ENCODE peak calls at places on chromosomes 4 and X, in six cellular contexts. J, U, F, W, Z and V are unnamed samples.

GRCh38 chr4:46934731-46935130 is 25.7 kb upstream of the COX7B2 start:
- DNase-seq in U (no peak), W (no peak), Z (no peak), F (no peak), J (no peak), V (no peak)

GRCh38 chrX:118824173-118824782 is 654 bp downstream of the ZCCHC12 start:
- DNase-seq in Z (no peak), F (no peak), W (no peak), U (no peak), J (peak; percentile 39), V (no peak)

GRCh38 chrX:75113664-75114063 is 42.4 kb downstream of the ABCB7 start:
- DNase-seq in U (no peak), Z (no peak), F (no peak), W (no peak), J (no peak), V (no peak)

GRCh38 chrX:132737743-132738142 is 220.7 kb downstream of the HS6ST2 start:
- DNase-seq in F (no peak), Z (no peak), J (no peak), U (peak; percentile 65), W (no peak), V (no peak)

GRCh38 chrX:20046270-20046669 is 55.4 kb upstream of the BCLAF3 start:
- DNase-seq in F (no peak), J (no peak), U (no peak), W (no peak), Z (no peak), V (no peak)

GRCh38 chrX:136176399-136176825 is 29.1 kb downstream of the FHL1 start:
- DNase-seq in F (no peak), Z (no peak), J (no peak), W (no peak), U (peak; percentile 81), V (peak; percentile 64)

GRCh38 chr4:76692761-76693160 is 205.2 kb downstream of the SOWAHB start:
- DNase-seq in Z (no peak), J (no peak), U (no peak), W (no peak), F (no peak), V (no peak)

GRCh38 chrX:154051210-154051810 is 31.6 kb upstream of the IRAK1 start:
- DNase-seq in J (peak; percentile 66), Z (peak; percentile 12), W (peak; percentile 78), U (no peak), F (no peak), V (no peak)

GRCh38 chr4:188171551-188171950 is 32.3 kb downstream of the TRIML1 start:
- DNase-seq in Z (no peak), F (no peak), J (no peak), U (no peak), W (no peak), V (no peak)

GRCh38 chrX:24190500-24191156 is 41.1 kb downstream of the ZFX start:
- DNase-seq in W (no peak), Z (no peak), F (no peak), U (no peak), J (no peak), V (no peak)

GRCh38 chrX:65900850-65901844 is 138.7 kb downstream of the VSIG4 start:
- DNase-seq in W (no peak), U (no peak), J (no peak), Z (no peak), F (no peak), V (no peak)

GRCh38 chrX:41275661-41276609 is 58.0 kb upstream of the DDX3X start:
- DNase-seq in F (peak; percentile 83), J (peak; percentile 62), W (peak; percentile 55), U (no peak), Z (no peak), V (no peak)

GRCh38 chr4:114588305-114588704 is 10.3 kb upstream of the UGT8 start:
- DNase-seq in W (peak; percentile 55), U (no peak), Z (no peak), F (no peak), J (no peak), V (no peak)

GRCh38 chrX:39653656-39654055 is 444.1 kb downstream of the BCOR start:
- DNase-seq in W (no peak), J (peak; percentile 75), F (no peak), Z (no peak), U (no peak), V (no peak)

GRCh38 chr4:109072595-109072994 is 229.9 kb downstream of the COL25A1 start:
- DNase-seq in W (no peak), J (no peak), U (no peak), Z (no peak), F (no peak), V (no peak)

GRCh38 chr4:41427306-41427882 is 110.6 kb upstream of the LIMCH1 start:
- DNase-seq in U (no peak), F (no peak), Z (no peak), W (no peak), J (no peak), V (no peak)

GRCh38 chr4:1167244-1167949 is 5.0 kb downstream of the SPON2 start:
- DNase-seq in J (peak; percentile 96), F (peak; percentile 92), U (peak; percentile 64), W (peak; percentile 91), Z (no peak), V (no peak)

GRCh38 chr4:4663028-4663427 is 121.2 kb upstream of the STX18 start:
- DNase-seq in F (no peak), J (no peak), U (no peak), W (no peak), Z (no peak), V (no peak)

GRCh38 chr4:141637565-141637964 is 1.2 kb downstream of the IL15 start:
- DNase-seq in F (no peak), W (no peak), Z (no peak), J (no peak), U (no peak), V (no peak)
- H3K4me3 ChIP-seq in F (peak overlapping the region; percentile 88), W (no peak overlapping the region), Z (peak overlapping the region; percentile 94), J (no peak overlapping the region), U (peak overlapping the region; percentile 80), V (peak overlapping the region; percentile 64)

GRCh38 chrX:57528670-57529255 is 63.0 kb upstream of the ZXDB start:
- DNase-seq in U (no peak), Z (no peak), F (no peak), J (peak; percentile 23), W (peak; percentile 1), V (no peak)
- TF ChIP-seq CTCF in U (peak; percentile 53), Z (peak; percentile 29), F (peak; percentile 25), J (peak; percentile 58), W (no peak), V (peak; percentile 15)

GRCh38 chr4:163525982-163526381 is 31.5 kb downstream of the TMA16 start:
- DNase-seq in J (no peak), U (no peak), Z (no peak), F (no peak), W (no peak), V (no peak)
- H3K36me3 ChIP-seq in J (peaks cover 19% of the 10 kb centered on the region), U (peaks cover 4% of the 10 kb centered on the region), Z (no peaks in the 10 kb centered on the region), F (peaks cover 64% of the 10 kb centered on the region), W (peaks cover 92% of the 10 kb centered on the region), V (peaks cover 1% of the 10 kb centered on the region)

DNA sequence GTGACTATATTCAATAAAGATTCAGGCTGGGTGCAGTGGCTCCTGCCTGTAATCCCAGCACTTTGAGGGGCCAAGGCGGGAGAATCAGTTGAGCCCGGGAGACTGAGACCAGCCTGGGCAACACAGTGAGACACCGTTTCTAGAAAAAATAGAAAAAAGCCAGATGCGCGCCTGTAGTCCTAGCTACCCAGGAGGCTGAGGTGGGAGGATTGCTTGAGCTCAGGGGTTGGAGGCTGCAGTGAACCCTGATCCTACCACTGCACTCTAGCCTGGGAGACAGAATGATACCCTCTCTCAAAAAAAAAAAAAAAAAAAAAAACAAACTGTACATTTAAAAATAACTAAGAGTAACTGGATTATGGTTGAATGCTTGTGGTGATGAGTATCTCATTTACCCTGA is 1.1 kb downstream of the NUDT6 start:
- DNase-seq in W (no peak), J (no peak), Z (no peak), U (no peak), F (no peak), V (no peak)
- H3K4me3 ChIP-seq in W (peak overlapping the region; percentile 85), J (peak overlapping the region; percentile 92), Z (peak overlapping the region; percentile 83), U (peak overlapping the region; percentile 87), F (peak overlapping the region; percentile 80), V (peak overlapping the region; percentile 67)